ENCODE peak calls at places on chromosomes 3 and 15, in nine cellular contexts. C is RWPE2, G is upper lobe of right lung, S is psoas muscle, V is uterus, F is lung, N is keratinocyte, H is foreskin keratinocyte, Y is SK-N-SH. D is an unnamed sample. For H3K4me1, the result is how much of the 10 kb centered on the place peaks cover.

GRCh38 chr3:23948761-23949160 is 3.7 kb downstream of the NR1D2 start:
- DNase-seq in S (no peak), F (no peak), C (no peak), N (no peak), V (no peak), H (no peak), Y (no peak), G (no peak), D (no peak)

GRCh38 chr15:50116477-50116876 is 2.6 kb downstream of the ATP8B4 start:
- DNase-seq in F (no peak), S (no peak), C (no peak), N (no peak), G (no peak), Y (no peak), V (no peak), H (no peak), D (no peak)

GRCh38 chr3:176286456-176287115 is 910.7 kb downstream of the TBL1XR1 start:
- DNase-seq in N (no peak), S (no peak), C (no peak), H (no peak), G (no peak), F (no peak), V (no peak), Y (no peak), D (no peak)

GRCh38 chr3:40120816-40121215 is 188.7 kb upstream of the EIF1B start:
- DNase-seq in V (no peak), F (no peak), C (no peak), S (no peak), N (no peak), Y (no peak), H (no peak), G (no peak), D (no peak)

GRCh38 chr3:183515968-183516851 is 39.3 kb downstream of the KLHL6 start:
- DNase-seq in C (no peak), Y (no peak), S (no peak), N (no peak), G (no peak), H (no peak), F (no peak), V (no peak), D (no peak)

GRCh38 chr3:171165986-171166385 is 139.5 kb upstream of the SLC2A2 start:
- DNase-seq in F (no peak), H (no peak), V (no peak), Y (no peak), N (no peak), C (no peak), S (no peak), G (no peak), D (no peak)

GRCh38 chr3:61809879-61810278 is 248.5 kb downstream of the PTPRG start:
- DNase-seq in V (peak), C (no peak), G (no peak), N (no peak), Y (no peak), H (no peak), S (peak), F (no peak), D (peak)

GRCh38 chr15:83206971-83207621 is 527 bp downstream of the HDGFL3 start:
- DNase-seq in V (peak), Y (peak), F (no peak), N (no peak), S (peak), H (no peak), G (peak), C (peak), D (peak)

GRCh38 chr15:40352221-40352901 is 1.5 kb downstream of the PHGR1 start:
- DNase-seq in F (no peak), G (no peak), H (no peak), N (no peak), V (no peak), S (peak), Y (no peak), C (no peak), D (no peak)

GRCh38 chr3:121491683-121492082 is 54.1 kb downstream of the POLQ start:
- DNase-seq in S (no peak), Y (no peak), C (no peak), F (no peak), V (no peak), N (no peak), G (no peak), H (no peak), D (no peak)

GRCh38 chr3:121488628-121489027 is 57.2 kb downstream of the POLQ start:
- DNase-seq in H (no peak), S (no peak), N (no peak), C (no peak), V (no peak), F (no peak), Y (no peak), G (no peak), D (no peak)

GRCh38 chr3:121490161-121490560 is 55.6 kb downstream of the POLQ start:
- DNase-seq in Y (no peak), C (no peak), V (no peak), G (no peak), F (no peak), N (no peak), S (no peak), H (no peak), D (no peak)

GRCh38 chr3:121496841-121497240 is 48.9 kb downstream of the POLQ start:
- DNase-seq in N (no peak), V (no peak), H (peak), Y (no peak), C (no peak), F (no peak), S (no peak), G (no peak), D (no peak)

DNA sequence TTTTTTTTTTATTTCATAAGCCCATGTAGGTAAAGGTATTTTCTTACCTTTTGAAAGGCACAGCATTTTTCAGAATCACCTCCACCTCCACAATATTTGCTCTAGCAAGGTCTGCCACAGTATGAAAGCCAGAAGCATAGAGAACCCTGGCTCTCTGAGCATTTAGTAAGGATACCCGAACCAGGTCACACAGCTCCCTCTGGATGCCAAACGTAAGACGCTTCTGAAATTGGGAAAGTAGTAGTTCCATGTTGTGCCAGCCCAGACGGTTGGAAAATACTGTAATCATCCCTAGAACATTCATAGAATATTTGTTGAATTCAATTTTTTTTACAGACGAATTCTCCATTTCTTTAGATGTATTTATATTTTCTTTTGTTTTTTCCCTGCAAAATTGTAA is 52.4 kb downstream of the POLQ start:
- DNase-seq in F (no peak), Y (no peak), H (no peak), C (no peak), N (no peak), S (no peak), G (no peak), V (no peak), D (no peak)
- TF ChIP-seq CTCF in F (no peak), Y (peak), H (no peak), C (no peak), N (no peak), S (no peak), G (no peak), V (no peak), D (no peak)

GRCh38 chr3:32306072-32306471 is 67.6 kb downstream of the CMTM8 start:
- DNase-seq in H (no peak), S (no peak), G (no peak), F (no peak), N (no peak), Y (no peak), V (no peak), C (no peak), D (no peak)
- H3K4me1 ChIP-seq in H (under half), S (under half), G (under half), F (under half), N (under half), Y (under half), V (under half), C (under half), D (under half)

GRCh38 chr3:41265011-41265545 is 65.8 kb downstream of the CTNNB1 start:
- DNase-seq in N (no peak), F (no peak), S (no peak), C (no peak), H (no peak), Y (no peak), G (no peak), V (no peak), D (no peak)
- H3K27ac ChIP-seq in N (no peak), F (no peak), S (no peak), C (no peak), H (no peak), Y (peak), G (no peak), V (no peak), D (no peak)

GRCh38 chr3:28903171-28903601 is 377.7 kb upstream of the RBMS3 start:
- DNase-seq in H (no peak), V (no peak), S (no peak), G (peak), Y (no peak), C (no peak), F (no peak), N (no peak), D (peak)

GRCh38 chr3:28906561-28907310 is 374.1 kb upstream of the RBMS3 start:
- DNase-seq in H (no peak), C (no peak), F (no peak), V (no peak), G (no peak), S (no peak), N (no peak), Y (no peak), D (no peak)

GRCh38 chr3:28907616-28908015 is 373.3 kb upstream of the RBMS3 start:
- DNase-seq in H (no peak), F (no peak), G (no peak), Y (no peak), V (no peak), N (no peak), S (no peak), C (no peak), D (no peak)

GRCh38 chr3:28901029-28901428 is 379.8 kb upstream of the RBMS3 start:
- DNase-seq in F (peak), H (no peak), C (no peak), V (peak), N (no peak), G (no peak), S (no peak), Y (no peak), D (no peak)

DNA sequence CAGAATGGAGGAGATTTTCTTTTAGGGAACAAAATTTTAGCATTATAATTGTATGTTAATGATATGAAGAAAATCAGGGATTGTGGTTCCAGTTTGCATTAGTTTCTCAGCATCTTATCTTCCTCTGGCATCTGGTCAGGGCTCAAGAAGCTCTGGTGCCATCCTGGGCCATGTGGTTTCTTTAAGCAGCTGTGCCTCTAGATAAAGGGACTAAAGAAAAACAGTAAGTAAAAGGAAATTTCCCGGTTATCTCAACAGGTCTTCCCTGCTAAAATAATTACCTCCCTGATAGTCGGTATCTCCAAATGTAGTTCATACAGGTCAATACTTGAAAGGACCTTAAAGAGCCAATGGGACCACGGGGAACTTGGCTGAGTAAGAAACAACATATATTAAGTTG is 375.1 kb upstream of the RBMS3 start:
- DNase-seq in Y (no peak), V (no peak), S (no peak), H (no peak), C (no peak), N (no peak), F (no peak), G (no peak), D (no peak)
- TF ChIP-seq CTCF in Y (no peak), V (no peak), S (no peak), H (no peak), C (no peak), N (no peak), F (no peak), G (no peak), D (no peak)

GRCh38 chr3:59979542-59979941 is 929.7 kb upstream of the CFAP20DC start:
- DNase-seq in H (no peak), S (no peak), N (no peak), F (no peak), Y (no peak), C (no peak), V (no peak), G (no peak), D (no peak)

GRCh38 chr3:59980576-59980975 is 930.8 kb upstream of the CFAP20DC start:
- DNase-seq in G (no peak), H (no peak), S (no peak), C (no peak), Y (no peak), F (no peak), N (no peak), V (no peak), D (no peak)

GRCh38 chr3:59982510-59982909 is 932.7 kb upstream of the CFAP20DC start:
- DNase-seq in G (no peak), V (no peak), S (no peak), H (no peak), N (no peak), Y (no peak), F (no peak), C (no peak), D (no peak)

GRCh38 chr3:59978979-59979378 is 929.2 kb upstream of the CFAP20DC start:
- DNase-seq in H (no peak), Y (no peak), N (no peak), S (no peak), C (no peak), V (no peak), F (no peak), G (no peak), D (no peak)

DNA sequence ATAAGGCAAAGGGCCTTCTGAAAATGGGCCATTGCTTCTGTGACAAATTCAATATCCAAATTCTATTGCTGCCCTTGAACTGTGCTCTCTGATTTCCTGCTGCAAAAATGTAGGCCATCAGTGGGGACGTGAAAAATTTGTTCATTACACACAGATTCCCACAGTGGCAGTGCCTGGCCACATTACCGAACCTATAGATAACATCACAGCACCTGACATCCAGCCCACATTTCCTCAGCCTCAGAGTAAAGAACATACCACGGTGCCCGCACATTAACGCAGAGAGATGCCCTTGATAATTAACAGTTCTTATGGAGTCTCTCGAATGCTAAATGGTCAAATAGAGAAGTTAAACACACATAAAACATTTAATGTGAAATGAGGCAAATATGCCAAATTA is 931.6 kb upstream of the CFAP20DC start:
- DNase-seq in S (no peak), N (no peak), F (no peak), G (no peak), Y (no peak), H (no peak), C (no peak), V (no peak), D (no peak)
- H3K4me1 ChIP-seq in S (under half), N (under half), F (under half), G (under half), Y (under half), H (under half), C (under half), V (under half), D (under half)

GRCh38 chr15:55379095-55379494 is 29.1 kb downstream of the CCPG1 start:
- DNase-seq in H (no peak), Y (no peak), F (no peak), C (no peak), N (no peak), S (no peak), G (no peak), V (no peak), D (no peak)
- H3K27ac ChIP-seq in H (no peak), Y (no peak), F (no peak), C (no peak), N (no peak), S (no peak), G (no peak), V (no peak), D (no peak)